ENCODE peak calls at places on chromosomes 16 and 17, in eight cellular contexts. T, G, O, P, E, S, W and I are unnamed samples.

GRCh38 chr17:71192848-71193247 is 928.0 kb upstream of the SOX9 start:
- DNase-seq in T (no peak), G (no peak), O (no peak), P (no peak), E (peak), S (no peak), W (no peak), I (no peak)

GRCh38 chr16:73093146-73094144 is 45.5 kb upstream of the ZFHX3 start:
- DNase-seq in T (no peak), G (no peak), O (no peak), P (peak), E (peak), S (no peak), W (no peak), I (no peak)

GRCh38 chr16:65950211-65950610 is 416.3 kb upstream of the CDH5 start:
- DNase-seq in T (no peak), G (no peak), O (no peak), P (no peak), E (peak), S (no peak), W (no peak), I (no peak)

GRCh38 chr16:55645986-55646385 is 9.8 kb upstream of the SLC6A2 start:
- DNase-seq in T (no peak), G (no peak), O (no peak), P (no peak), E (no peak), S (no peak), W (no peak), I (peak)

GRCh38 chr16:88973415-88974050 is 3.5 kb downstream of the CBFA2T3 start:
- DNase-seq in T (no peak), G (no peak), O (no peak), P (no peak), E (no peak), S (no peak), W (no peak), I (no peak)

GRCh38 chr17:76872221-76872873 is 4.1 kb downstream of the MGAT5B start:
- DNase-seq in T (no peak), G (no peak), O (peak), P (peak), E (peak), S (no peak), W (no peak), I (no peak)

GRCh38 chr16:65975049-65975708 is 391.3 kb upstream of the CDH5 start:
- DNase-seq in T (no peak), G (no peak), O (no peak), P (peak), E (peak), S (no peak), W (no peak), I (no peak)

GRCh38 chr17:62794666-62794971 is 13.5 kb downstream of the MARCHF10 start:
- DNase-seq in T (no peak), G (no peak), O (no peak), P (no peak), E (no peak), S (no peak), W (no peak), I (no peak)

GRCh38 chr17:72943826-72944689 is 148.4 kb downstream of the SLC39A11 start:
- DNase-seq in T (no peak), G (no peak), O (no peak), P (no peak), E (no peak), S (no peak), W (no peak), I (no peak)

GRCh38 chr16:75218256-75219076 is at the start of gene CTRB1:
- DNase-seq in T (no peak), G (no peak), O (no peak), P (no peak), E (no peak), S (peak), W (no peak), I (no peak)

GRCh38 chr17:15883617-15884111 is 61.3 kb upstream of the ADORA2B start:
- DNase-seq in T (no peak), G (no peak), O (no peak), P (peak), E (peak), S (no peak), W (no peak), I (no peak)

GRCh38 chr17:35449371-35449931 is 885 bp upstream of the SLFN13 start:
- DNase-seq in T (no peak), G (peak), O (peak), P (peak), E (no peak), S (peak), W (no peak), I (no peak)

GRCh38 chr16:52837251-52837650 is 215.4 kb downstream of the CHD9NB start:
- DNase-seq in T (no peak), G (no peak), O (no peak), P (no peak), E (peak), S (no peak), W (no peak), I (no peak)

GRCh38 chr16:77961811-77962210 is 60.5 kb upstream of the CLEC3A start:
- DNase-seq in T (no peak), G (no peak), O (no peak), P (no peak), E (peak), S (no peak), W (no peak), I (no peak)

GRCh38 chr16:84065536-84066132 is 23.0 kb upstream of the SLC38A8 start:
- DNase-seq in T (peak), G (no peak), O (no peak), P (peak), E (peak), S (peak), W (peak), I (no peak)

GRCh38 chr17:66032082-66032712 is 159.7 kb downstream of the CEP112 start:
- DNase-seq in T (no peak), G (no peak), O (no peak), P (no peak), E (no peak), S (peak), W (no peak), I (no peak)

GRCh38 chr17:49995055-49995738 is at the start of gene DLX3:
- DNase-seq in T (peak), G (peak), O (no peak), P (peak), E (peak), S (peak), W (peak), I (no peak)

GRCh38 chr16:18800674-18801196 is 614 bp downstream of the ARL6IP1 start:
- DNase-seq in T (no peak), G (no peak), O (no peak), P (peak), E (no peak), S (peak), W (no peak), I (no peak)

GRCh38 chr16:21644674-21645073 is 7.7 kb downstream of the IGSF6 start:
- DNase-seq in T (no peak), G (no peak), O (no peak), P (no peak), E (no peak), S (no peak), W (no peak), I (no peak)

GRCh38 chr17:5049314-5049819 is 14.1 kb upstream of the SLC52A1 start:
- DNase-seq in T (no peak), G (no peak), O (peak), P (no peak), E (no peak), S (peak), W (no peak), I (no peak)

GRCh38 chr16:30867747-30868146 is 26.1 kb downstream of the BCL7C start:
- DNase-seq in T (no peak), G (no peak), O (no peak), P (no peak), E (no peak), S (no peak), W (no peak), I (no peak)
- TF ChIP-seq CTCF in T (no peak), G (no peak), O (peak), P (no peak), E (peak), S (no peak), W (no peak), I (peak)

GRCh38 chr17:48718162-48718780 is 4.0 kb downstream of the PRAC1 start:
- DNase-seq in T (no peak), G (no peak), O (no peak), P (no peak), E (no peak), S (peak), W (no peak), I (no peak)

GRCh38 chr17:48719642-48720262 is 2.6 kb downstream of the PRAC1 start:
- DNase-seq in T (no peak), G (no peak), O (no peak), P (no peak), E (no peak), S (peak), W (no peak), I (no peak)

GRCh38 chr17:48717367-48718161 is 4.8 kb downstream of the PRAC1 start:
- DNase-seq in T (no peak), G (no peak), O (no peak), P (no peak), E (no peak), S (no peak), W (no peak), I (no peak)

GRCh38 chr17:48718781-48719641 is 3.3 kb downstream of the PRAC1 start:
- DNase-seq in T (no peak), G (no peak), O (no peak), P (no peak), E (no peak), S (peak), W (no peak), I (no peak)

GRCh38 chr17:48715496-48716399 is 6.6 kb downstream of the PRAC1 start:
- DNase-seq in T (no peak), G (no peak), O (no peak), P (no peak), E (no peak), S (no peak), W (no peak), I (no peak)
- TF ChIP-seq CTCF in T (no peak), G (no peak), O (no peak), P (no peak), E (no peak), S (no peak), W (no peak), I (no peak)

GRCh38 chr17:61000911-61001310 is 323.3 kb downstream of the BCAS3 start:
- DNase-seq in T (no peak), G (no peak), O (no peak), P (peak), E (peak), S (no peak), W (no peak), I (no peak)
- TF ChIP-seq CTCF in T (no peak), G (peak), O (no peak), P (peak), E (peak), S (no peak), W (no peak), I (peak)

GRCh38 chr17:7440823-7441174 is 1.5 kb downstream of the FGF11 start:
- DNase-seq in T (no peak), G (peak), O (no peak), P (peak), E (no peak), S (peak), W (no peak), I (no peak)
- TF ChIP-seq CTCF in T (no peak), G (no peak), O (no peak), P (peak), E (no peak), S (no peak), W (no peak), I (no peak)

GRCh38 chr16:4159726-4160125 is 43.5 kb upstream of the ADCY9 start:
- DNase-seq in T (no peak), G (no peak), O (no peak), P (no peak), E (no peak), S (no peak), W (no peak), I (no peak)

GRCh38 chr16:4160663-4161436 is 44.6 kb upstream of the ADCY9 start:
- DNase-seq in T (no peak), G (no peak), O (no peak), P (peak), E (no peak), S (no peak), W (no peak), I (no peak)

GRCh38 chr16:4158143-4159093 is 42.2 kb upstream of the ADCY9 start:
- DNase-seq in T (no peak), G (no peak), O (no peak), P (no peak), E (no peak), S (no peak), W (no peak), I (no peak)

GRCh38 chr16:4152267-4152666 is 36.0 kb upstream of the ADCY9 start:
- DNase-seq in T (no peak), G (no peak), O (no peak), P (no peak), E (no peak), S (no peak), W (no peak), I (no peak)

GRCh38 chr16:4157376-4157825 is 41.2 kb upstream of the ADCY9 start:
- DNase-seq in T (no peak), G (no peak), O (no peak), P (no peak), E (no peak), S (no peak), W (no peak), I (no peak)
- TF ChIP-seq CTCF in T (no peak), G (no peak), O (no peak), P (no peak), E (no peak), S (no peak), W (no peak), I (no peak)

GRCh38 chr16:29899516-29900101 is at the start of gene SEZ6L2:
- DNase-seq in T (peak), G (peak), O (no peak), P (peak), E (peak), S (peak), W (no peak), I (no peak)
- TF ChIP-seq CTCF in T (no peak), G (no peak), O (no peak), P (peak), E (peak), S (no peak), W (no peak), I (no peak)

GRCh38 chr16:46607529-46607928 is 13.7 kb downstream of the SHCBP1 start:
- DNase-seq in T (no peak), G (no peak), O (peak), P (peak), E (peak), S (no peak), W (no peak), I (no peak)
- TF ChIP-seq CTCF in T (peak), G (peak), O (peak), P (peak), E (peak), S (no peak), W (no peak), I (peak)